ENCODE peak calls at places on chromosome 2, in ten cellular contexts. K is A549, I is testis, C is transverse colon, S is IMR-90, Z is suprapubic skin, E is tibial nerve, L is thyroid gland, N is uterus, J is H1. X is an unnamed sample. For H3K9me3, the result is how much of the 10 kb centered on the place peaks cover.

GRCh38 chr2:7612969-7613368 is 695.8 kb downstream of the RNF144A start:
- DNase-seq in K (no peak), C (no peak), S (peak), E (no peak), N (no peak), J (no peak), L (no peak), Z (no peak), I (no peak), X (no peak)

GRCh38 chr2:36441816-36442215 is 86.2 kb downstream of the CRIM1 start:
- DNase-seq in K (no peak), S (peak), E (no peak), Z (no peak), L (no peak), I (no peak), C (no peak), J (no peak), N (peak), X (no peak)

GRCh38 chr2:62705859-62706720 is 577 bp downstream of the EHBP1 start:
- DNase-seq in L (peak), E (peak), C (peak), I (peak), S (peak), K (peak), J (no peak), Z (peak), N (peak), X (peak)

GRCh38 chr2:199977984-199978415 is 22.6 kb downstream of the MAIP1 start:
- DNase-seq in L (no peak), J (no peak), I (no peak), Z (no peak), C (peak), N (no peak), K (no peak), E (no peak), S (peak), X (no peak)

GRCh38 chr2:188475945-188476344 is 184.3 kb downstream of the GULP1 start:
- DNase-seq in S (peak), Z (no peak), I (no peak), L (no peak), E (no peak), N (no peak), K (no peak), C (no peak), J (no peak), X (no peak)

GRCh38 chr2:84960157-84960506 is 10.8 kb upstream of the KCMF1 start:
- DNase-seq in L (no peak), E (no peak), C (no peak), S (no peak), J (no peak), I (no peak), K (no peak), N (no peak), Z (no peak), X (no peak)

GRCh38 chr2:23524261-23524706 is 139.3 kb downstream of the KLHL29 start:
- DNase-seq in C (no peak), K (no peak), S (peak), Z (no peak), E (no peak), L (peak), I (peak), J (no peak), N (peak), X (no peak)

GRCh38 chr2:241848761-241849615 is 9.7 kb downstream of the PDCD1 start:
- DNase-seq in E (peak), N (no peak), C (no peak), Z (no peak), L (no peak), S (no peak), J (no peak), I (peak), K (no peak), X (no peak)

GRCh38 chr2:38466849-38467767 is 90.0 kb upstream of the ATL2 start:
- DNase-seq in J (no peak), C (no peak), I (no peak), S (peak), N (peak), L (no peak), K (no peak), E (no peak), Z (no peak), X (no peak)

GRCh38 chr2:226911932-226912331 is 76.1 kb downstream of the RHBDD1 start:
- DNase-seq in Z (no peak), N (no peak), K (no peak), C (no peak), S (peak), J (no peak), L (no peak), E (no peak), I (no peak), X (no peak)

GRCh38 chr2:108988796-108989713 is at the start of gene EDAR:
- DNase-seq in C (peak), N (no peak), J (peak), L (peak), I (peak), S (no peak), E (no peak), K (peak), Z (no peak), X (peak)

GRCh38 chr2:19916385-19916784 is 14.6 kb upstream of the TTC32 start:
- DNase-seq in E (no peak), L (no peak), C (no peak), N (no peak), K (no peak), I (no peak), S (no peak), J (no peak), Z (no peak), X (no peak)

GRCh38 chr2:36438454-36438977 is 82.9 kb downstream of the CRIM1 start:
- DNase-seq in I (no peak), J (no peak), K (peak), S (peak), C (no peak), L (no peak), N (no peak), E (no peak), Z (no peak), X (no peak)

GRCh38 chr2:17328161-17328560 is 190.1 kb downstream of the RAD51AP2 start:
- DNase-seq in J (no peak), Z (no peak), K (no peak), S (no peak), E (no peak), N (no peak), C (no peak), L (no peak), I (no peak), X (no peak)

GRCh38 chr2:228535396-228535795 is 353.9 kb upstream of the SPHKAP start:
- DNase-seq in N (no peak), C (no peak), E (no peak), L (no peak), J (no peak), I (no peak), Z (no peak), K (no peak), S (no peak), X (no peak)

GRCh38 chr2:11842324-11842723 is 95.9 kb downstream of the LPIN1 start:
- DNase-seq in E (no peak), C (no peak), K (no peak), Z (no peak), S (no peak), J (no peak), L (peak), I (no peak), N (no peak), X (peak)

GRCh38 chr2:240469239-240469636 is 33.8 kb downstream of the GPC1 start:
- DNase-seq in E (peak), K (no peak), S (no peak), J (no peak), C (no peak), I (no peak), L (peak), Z (no peak), N (peak), X (no peak)

GRCh38 chr2:216691210-216691741 is 4.1 kb downstream of the IGFBP5 start:
- DNase-seq in Z (peak), C (peak), S (peak), I (peak), J (no peak), N (peak), E (peak), K (peak), L (peak), X (peak)

GRCh38 chr2:16348821-16349515 is 316.7 kb downstream of the CYRIA start:
- DNase-seq in E (no peak), S (no peak), C (no peak), N (no peak), K (no peak), Z (no peak), J (no peak), L (no peak), I (no peak), X (no peak)

GRCh38 chr2:111243295-111243694 is 122.6 kb downstream of the BCL2L11 start:
- DNase-seq in L (no peak), E (no peak), K (no peak), Z (no peak), S (no peak), I (no peak), N (no peak), J (no peak), C (no peak), X (no peak)

GRCh38 chr2:49687873-49688272 is 533.6 kb upstream of the FSHR start:
- DNase-seq in E (no peak), N (no peak), I (no peak), L (no peak), K (no peak), C (no peak), Z (no peak), S (no peak), J (no peak), X (no peak)

GRCh38 chr2:127121776-127122176 is 14.8 kb upstream of the BIN1 start:
- DNase-seq in I (peak), E (peak), L (no peak), C (no peak), S (no peak), Z (no peak), N (peak), J (no peak), K (no peak), X (no peak)

GRCh38 chr2:75844651-75845050 is 133.9 kb upstream of the GCFC2 start:
- DNase-seq in J (no peak), C (no peak), L (no peak), E (no peak), Z (no peak), N (no peak), S (no peak), I (no peak), K (no peak), X (no peak)

GRCh38 chr2:25409044-25409443 is 67.3 kb upstream of the DNMT3A start:
- DNase-seq in S (no peak), K (no peak), N (no peak), I (no peak), L (no peak), Z (no peak), E (no peak), J (no peak), C (no peak), X (no peak)

GRCh38 chr2:75146903-75147332 is 52.4 kb downstream of the TACR1 start:
- DNase-seq in Z (no peak), C (no peak), K (no peak), I (no peak), L (no peak), S (peak), E (no peak), N (peak), J (no peak), X (no peak)

GRCh38 chr2:110017-110416 is 63.7 kb upstream of the FAM110C start:
- DNase-seq in C (no peak), N (no peak), L (no peak), K (no peak), I (no peak), J (no peak), E (no peak), S (no peak), Z (no peak), X (no peak)

GRCh38 chr2:240155080-240156025 is 14.9 kb upstream of the OTOS start:
- DNase-seq in J (no peak), L (no peak), Z (no peak), E (no peak), C (no peak), I (no peak), K (no peak), S (peak), N (no peak), X (no peak)

GRCh38 chr2:169716229-169716886 is 17.3 kb upstream of the KLHL23 start:
- DNase-seq in K (no peak), E (no peak), I (no peak), C (peak), L (no peak), S (peak), J (no peak), N (peak), Z (no peak), X (peak)

GRCh38 chr2:26068602-26069298 is 34.9 kb downstream of the RAB10 start:
- DNase-seq in E (no peak), S (peak), J (no peak), I (peak), K (peak), N (no peak), L (no peak), Z (no peak), C (peak), X (no peak)

GRCh38 chr2:96816836-96817702 is 1.0 kb downstream of the CNNM3 start:
- DNase-seq in S (peak), Z (no peak), K (no peak), J (no peak), C (no peak), I (no peak), N (no peak), L (peak), E (no peak), X (no peak)

GRCh38 chr2:142008135-142008744 is 122.6 kb downstream of the LRP1B start:
- DNase-seq in S (no peak), Z (no peak), C (no peak), L (no peak), K (no peak), N (no peak), E (no peak), I (no peak), J (no peak), X (no peak)

GRCh38 chr2:65227035-65227470 is 578 bp upstream of the ACTR2 start:
- DNase-seq in K (no peak), J (no peak), S (no peak), N (no peak), C (peak), L (no peak), E (no peak), Z (no peak), I (no peak), X (no peak)

GRCh38 chr2:218289639-218290315 is 2.5 kb downstream of the TMBIM1 start:
- DNase-seq in Z (peak), S (peak), C (no peak), E (no peak), N (no peak), I (peak), K (no peak), J (no peak), L (no peak), X (no peak)

GRCh38 chr2:106885981-106886915 is at the start of gene ST6GAL2:
- DNase-seq in C (no peak), N (no peak), E (no peak), J (no peak), K (peak), L (peak), Z (no peak), I (peak), S (no peak), X (no peak)

GRCh38 chr2:149860276-149860921 is 272.8 kb upstream of the MMADHC start:
- DNase-seq in K (no peak), C (no peak), J (no peak), Z (no peak), N (no peak), L (peak), S (peak), I (peak), E (peak), X (peak)

GRCh38 chr2:204544961-204545860 is at the start of gene PARD3B:
- DNase-seq in J (no peak), I (peak), K (peak), L (peak), N (peak), S (peak), E (peak), C (peak), Z (peak), X (peak)
- TF ChIP-seq POLR2A in J (no peak), I (no peak), K (peak), L (peak), N (peak), S (peak), E (peak), C (peak), Z (no peak), X (no peak)

DNA sequence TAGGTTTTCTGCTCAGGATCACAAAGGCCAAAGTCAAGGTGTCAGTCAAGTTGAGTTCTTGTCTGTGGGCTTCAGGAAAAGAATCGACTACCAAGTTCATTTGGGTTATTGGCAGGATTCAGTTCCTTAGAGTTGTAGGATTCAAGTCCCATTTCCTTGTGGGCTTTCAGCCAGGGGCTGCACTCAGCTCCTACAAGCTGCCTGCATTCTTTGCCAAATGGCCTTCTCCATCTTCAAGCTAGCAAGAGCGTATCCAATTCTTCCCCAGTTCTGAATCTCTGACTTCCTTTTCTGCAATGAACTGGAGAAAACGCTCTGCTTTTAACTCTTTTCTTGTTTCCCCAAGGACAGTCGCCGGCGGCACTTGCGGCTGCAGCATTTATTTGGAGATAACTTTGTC is 59.4 kb upstream of the SERPINE2 start:
- DNase-seq in L (no peak), Z (no peak), J (no peak), K (no peak), C (no peak), N (no peak), E (no peak), I (peak), S (no peak), X (no peak)
- H3K9me3 ChIP-seq in L (under half), Z (under half), J (under half), K (under half), C (under half), N (under half), E (under half), I (under half), S (under half), X (under half)

GRCh38 chr2:54360055-54360792 is 95.9 kb upstream of the SPTBN1 start:
- DNase-seq in L (peak), Z (no peak), S (peak), J (no peak), E (no peak), C (no peak), I (peak), K (no peak), N (peak), X (no peak)
- H3K4me3 ChIP-seq in L (no peak), Z (peak), S (peak), J (no peak), E (peak), C (no peak), I (no peak), K (no peak), N (no peak), X (peak)

GRCh38 chr2:70247364-70248144 is 874 bp downstream of the TIA1 start:
- DNase-seq in C (no peak), L (no peak), E (no peak), N (no peak), J (no peak), Z (no peak), I (no peak), K (no peak), S (peak), X (no peak)
- TF ChIP-seq POLR2A in C (no peak), L (no peak), E (no peak), N (no peak), J (no peak), Z (no peak), I (no peak), K (no peak), S (no peak), X (no peak)

DNA sequence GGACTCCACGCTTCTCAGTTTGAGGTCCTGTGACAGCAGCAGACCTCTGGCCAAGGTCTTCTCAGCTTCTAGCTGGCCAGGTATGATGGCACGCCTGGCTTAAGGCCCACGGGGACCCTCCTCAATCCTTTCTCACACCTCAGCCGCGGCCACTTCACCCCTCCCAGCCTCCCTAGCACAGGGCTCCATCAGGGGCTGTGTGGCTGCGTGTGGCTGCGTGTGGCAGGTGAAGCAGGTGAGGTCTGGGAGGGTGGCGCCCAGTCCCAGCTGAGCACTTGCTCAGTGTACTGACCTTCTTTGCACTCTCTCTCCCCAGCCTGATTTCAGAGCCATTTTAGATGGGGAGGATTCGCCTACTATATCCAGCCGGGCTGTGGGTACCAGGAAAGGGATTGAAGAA is 237.1 kb upstream of the RAB6C start:
- DNase-seq in J (no peak), E (no peak), I (no peak), Z (no peak), C (no peak), S (no peak), K (no peak), L (no peak), N (no peak), X (no peak)
- H3K9me3 ChIP-seq in J (under half), E (under half), I (under half), Z (under half), C (under half), S (under half), K (under half), L (under half), N (under half), X (under half)

DNA sequence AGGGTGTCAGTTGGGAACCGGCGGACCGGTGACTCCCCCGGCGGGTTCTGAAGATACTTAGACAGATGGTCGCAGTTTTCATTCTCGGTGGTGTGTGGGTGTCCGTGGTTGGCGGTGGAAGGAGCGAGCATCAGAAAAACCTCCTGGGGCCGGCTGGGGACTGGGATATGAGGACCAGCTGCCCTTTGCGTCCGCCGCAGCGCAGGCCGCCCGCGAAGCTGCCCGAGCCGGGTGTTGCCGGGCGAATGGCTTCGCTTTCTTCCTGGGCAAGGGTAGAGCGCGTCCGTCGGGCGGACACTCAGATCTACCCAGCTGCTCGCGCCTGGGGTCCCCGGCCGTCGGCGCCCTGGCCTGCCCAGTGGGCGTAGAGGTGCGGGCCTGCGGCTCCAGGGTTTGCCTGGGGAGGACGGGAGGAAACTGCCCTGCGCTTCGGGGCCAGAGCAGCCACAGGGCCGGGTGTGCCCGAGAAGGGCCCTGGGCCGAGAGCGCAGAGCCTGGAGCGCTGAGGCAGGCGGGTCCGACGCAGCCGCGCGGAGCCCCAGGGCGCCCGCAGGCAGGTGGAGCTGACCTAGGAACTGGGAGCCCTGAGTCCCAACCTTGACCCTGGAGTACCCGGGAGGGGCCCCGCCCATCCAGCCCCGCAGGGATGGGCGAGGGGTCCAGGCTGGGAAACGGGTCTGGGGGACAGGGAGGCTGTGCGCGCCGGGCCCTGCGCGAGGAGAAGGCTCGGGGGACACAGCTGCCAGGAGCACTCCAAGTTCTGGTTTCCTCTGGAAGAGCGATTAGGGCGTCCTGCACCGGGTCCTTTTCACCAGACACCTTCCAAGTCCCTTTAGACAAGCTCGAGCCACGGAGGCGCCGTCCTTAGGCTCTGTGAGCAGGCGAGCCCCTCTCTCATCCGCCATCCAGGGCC is 1.3 kb downstream of the TWIST2 start:
- DNase-seq in J (no peak), Z (no peak), N (no peak), L (no peak), E (no peak), C (no peak), I (no peak), S (no peak), K (no peak), X (no peak)
- H3K4me3 ChIP-seq in J (peak), Z (peak), N (peak), L (peak), E (peak), C (peak), I (peak), S (peak), K (peak), X (peak)

GRCh38 chr2:130836501-130837174 is at the start of gene ARHGEF4:
- DNase-seq in I (peak), K (peak), N (no peak), Z (no peak), C (peak), L (peak), S (no peak), J (no peak), E (no peak), X (peak)
- TF ChIP-seq POLR2A in I (no peak), K (peak), N (no peak), Z (no peak), C (no peak), L (peak), S (no peak), J (no peak), E (no peak), X (no peak)